ENCODE peak calls at places on chromosome 13, in eight cellular contexts. S, Q, D, J, G, N, I and M are unnamed samples.

GRCh38 chr13:57063007-57063406 is 77.7 kb upstream of the PRR20A start:
- DNase-seq in Q (no peak), S (no peak), G (no peak), D (no peak), J (no peak), N (no peak), I (no peak), M (no peak)

GRCh38 chr13:48804836-48805601 is 151.3 kb downstream of the CYSLTR2 start:
- DNase-seq in D (no peak), G (no peak), I (no peak), Q (no peak), N (no peak), J (no peak), S (no peak), M (no peak)

GRCh38 chr13:40388617-40389016 is 277.8 kb downstream of the FOXO1 start:
- DNase-seq in J (peak; percentile 76), D (no peak), G (no peak), N (peak; percentile 66), Q (no peak), S (no peak), I (no peak), M (no peak)

GRCh38 chr13:46342538-46342937 is 44.5 kb downstream of the RUBCNL start:
- DNase-seq in G (no peak), J (no peak), D (no peak), S (no peak), Q (no peak), N (no peak), I (no peak), M (no peak)

GRCh38 chr13:39370554-39370953 is 232.4 kb downstream of the LHFPL6 start:
- DNase-seq in J (no peak), G (no peak), Q (no peak), N (no peak), I (no peak), D (no peak), S (no peak), M (no peak)

GRCh38 chr13:48873598-48873997 is 102.1 kb upstream of the FNDC3A start:
- DNase-seq in D (no peak), I (no peak), G (no peak), S (no peak), Q (no peak), N (no peak), J (no peak), M (no peak)

GRCh38 chr13:102091231-102091630 is 310.6 kb downstream of the FGF14 start:
- DNase-seq in S (no peak), Q (no peak), J (no peak), I (peak; percentile 3), G (no peak), N (no peak), D (no peak), M (no peak)

GRCh38 chr13:93752506-93752905 is 525.9 kb downstream of the GPC6 start:
- DNase-seq in D (no peak), J (no peak), G (no peak), S (no peak), Q (no peak), N (no peak), I (no peak), M (no peak)

GRCh38 chr13:28717170-28717569 is 1.6 kb downstream of the SLC46A3 start:
- DNase-seq in S (no peak), I (no peak), Q (no peak), D (no peak), J (no peak), N (no peak), G (no peak), M (no peak)

GRCh38 chr13:43154083-43154739 is 130.8 kb downstream of the DNAJC15 start:
- DNase-seq in G (no peak), N (no peak), I (no peak), D (no peak), Q (no peak), J (no peak), S (no peak), M (no peak)
- TF ChIP-seq CTCF in G (no peak), N (no peak), I (no peak), D (no peak), Q (no peak), J (no peak), S (no peak), M (no peak)

GRCh38 chr13:96052655-96053002 is 572 bp downstream of the UGGT2 start:
- DNase-seq in Q (no peak), I (peak; percentile 4), G (no peak), S (no peak), N (no peak), J (no peak), D (no peak), M (no peak)

GRCh38 chr13:96053003-96053703 is at the start of gene UGGT2:
- DNase-seq in S (peak; percentile 87), D (peak; percentile 96), N (no peak), Q (peak; percentile 87), I (peak; percentile 80), G (peak; percentile 96), J (peak; percentile 94), M (peak; percentile 96)
- TF ChIP-seq CTCF in S (no peak), D (no peak), N (no peak), Q (no peak), I (no peak), G (no peak), J (no peak), M (no peak)

GRCh38 chr13:79018166-79018565 is 359.2 kb upstream of the OBI1 start:
- DNase-seq in Q (no peak), D (no peak), J (no peak), I (no peak), N (no peak), G (no peak), S (no peak), M (no peak)
- TF ChIP-seq CTCF in Q (no peak), D (no peak), J (no peak), I (no peak), N (no peak), G (no peak), S (no peak), M (no peak)

DNA sequence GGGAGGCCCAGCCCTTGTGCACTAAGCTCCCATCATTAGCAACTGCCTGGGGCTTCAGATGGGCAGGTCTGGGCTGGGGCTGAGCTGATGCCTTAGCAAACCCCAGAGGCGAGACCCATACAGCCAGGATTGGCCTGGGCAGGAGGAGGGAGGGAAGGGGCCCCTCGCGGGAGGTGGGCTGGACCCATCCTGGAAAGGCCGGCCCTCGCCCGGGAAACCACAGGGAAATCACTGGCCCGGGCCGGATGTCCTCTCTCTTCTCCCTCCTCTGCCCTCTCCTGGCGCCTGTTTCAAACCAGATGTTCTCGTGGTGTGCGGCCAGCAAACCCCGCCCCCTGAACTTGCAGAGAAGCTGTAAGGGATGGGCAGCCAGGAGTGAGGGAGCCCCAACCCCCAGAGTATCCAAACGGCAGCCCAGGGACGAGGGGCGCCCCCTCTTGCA is 43.1 kb downstream of the TMEM255B start:
- DNase-seq in Q (no peak), J (no peak), D (no peak), N (no peak), S (no peak), G (no peak), I (no peak), M (peak; percentile 81)
- TF ChIP-seq CTCF in Q (no peak), J (no peak), D (no peak), N (no peak), S (no peak), G (no peak), I (no peak), M (no peak)

GRCh38 chr13:60369242-60369641 is 27.8 kb upstream of the TDRD3 start:
- DNase-seq in D (no peak), Q (no peak), N (no peak), J (no peak), G (no peak), I (no peak), S (no peak), M (no peak)
- TF ChIP-seq CTCF in D (peak; percentile 36), Q (peak; percentile 50), N (no peak), J (peak; percentile 29), G (peak; percentile 31), I (no peak), S (peak; percentile 37), M (no peak)